ENCODE peak calls at places on chromosomes 2 and 18, in six cellular contexts. One of them, this sample, is unnamed.

GRCh38 chr2:176261136-176261535 is 8.1 kb upstream of the MTX2 start:
- DNase-seq in AG04450: no peak
- DNase-seq in CMK: no peak
- DNase-seq in T-cell: no peak
- DNase-seq in tibial artery: no peak
- DNase-seq in HEK293T: no peak
- DNase-seq in this sample: no peak

GRCh38 chr18:23885750-23886149 is 128.8 kb upstream of the TTC39C start:
- DNase-seq in AG04450: no peak
- DNase-seq in HEK293T: no peak
- DNase-seq in T-cell: no peak
- DNase-seq in CMK: no peak
- DNase-seq in tibial artery: no peak
- DNase-seq in this sample: no peak

GRCh38 chr2:3377279-3377611 is 373 bp downstream of the EIPR1 start:
- DNase-seq in T-cell: no peak
- DNase-seq in HEK293T: peak
- DNase-seq in CMK: peak
- DNase-seq in tibial artery: no peak
- DNase-seq in AG04450: no peak
- DNase-seq in this sample: no peak

GRCh38 chr18:40524881-40525280 is 1430.2 kb upstream of the PIK3C3 start:
- DNase-seq in tibial artery: no peak
- DNase-seq in T-cell: no peak
- DNase-seq in CMK: no peak
- DNase-seq in AG04450: no peak
- DNase-seq in HEK293T: no peak
- DNase-seq in this sample: no peak

GRCh38 chr18:75582940-75583339 is 155.4 kb upstream of the SMIM21 start:
- DNase-seq in AG04450: no peak
- DNase-seq in T-cell: no peak
- DNase-seq in HEK293T: no peak
- DNase-seq in CMK: no peak
- DNase-seq in tibial artery: no peak
- DNase-seq in this sample: no peak

GRCh38 chr18:15165048-15165447 is 417.1 kb downstream of the ANKRD30B start:
- DNase-seq in T-cell: no peak
- DNase-seq in CMK: no peak
- DNase-seq in HEK293T: no peak
- DNase-seq in tibial artery: no peak
- DNase-seq in AG04450: no peak
- DNase-seq in this sample: no peak

GRCh38 chr18:39772155-39772919 is 2182.7 kb upstream of the PIK3C3 start:
- DNase-seq in tibial artery: no peak
- DNase-seq in T-cell: no peak
- DNase-seq in CMK: no peak
- DNase-seq in HEK293T: no peak
- DNase-seq in AG04450: no peak
- DNase-seq in this sample: no peak

GRCh38 chr2:128564131-128564530 is 245.5 kb upstream of the HS6ST1 start:
- DNase-seq in T-cell: no peak
- DNase-seq in CMK: no peak
- DNase-seq in tibial artery: no peak
- DNase-seq in HEK293T: no peak
- DNase-seq in AG04450: no peak
- DNase-seq in this sample: no peak

GRCh38 chr18:23951206-23951605 is 63.3 kb upstream of the TTC39C start:
- DNase-seq in AG04450: no peak
- DNase-seq in tibial artery: no peak
- DNase-seq in T-cell: no peak
- DNase-seq in CMK: no peak
- DNase-seq in HEK293T: no peak
- DNase-seq in this sample: no peak

GRCh38 chr2:160214461-160215055 is 14.5 kb upstream of the ITGB6 start:
- DNase-seq in T-cell: no peak
- DNase-seq in tibial artery: no peak
- DNase-seq in HEK293T: no peak
- DNase-seq in CMK: peak
- DNase-seq in AG04450: peak
- DNase-seq in this sample: no peak

GRCh38 chr2:229133155-229133772 is 137.8 kb downstream of the PID1 start:
- DNase-seq in CMK: no peak
- DNase-seq in T-cell: no peak
- DNase-seq in HEK293T: peak
- DNase-seq in tibial artery: no peak
- DNase-seq in AG04450: no peak
- DNase-seq in this sample: no peak

This sample was measured in glutamatergic neuron.